ENCODE peak calls at places on chromosomes 7 and 10, in six cellular contexts. S is heart left ventricle, R is uterus, I is hepatocyte, H is A549, U is IMR-90. Y is an unnamed sample.

GRCh38 chr7:71132521-71133231 is 732 bp downstream of the GALNT17 start:
- DNase-seq in I (peak), R (peak), S (no peak), H (no peak), U (no peak), Y (peak)

GRCh38 chr10:120776442-120776841 is 74.7 kb upstream of the WDR11 start:
- DNase-seq in S (no peak), H (no peak), R (no peak), U (no peak), I (no peak), Y (no peak)

GRCh38 chr7:67857698-67858097 is 861.1 kb downstream of the TYW1 start:
- DNase-seq in S (no peak), I (no peak), R (no peak), H (no peak), U (no peak), Y (no peak)

GRCh38 chr10:103645141-103646054 is 151.9 kb downstream of the NEURL1 start:
- DNase-seq in R (peak), S (peak), U (peak), I (peak), H (no peak), Y (peak)

GRCh38 chr7:21912305-21912704 is 33.4 kb downstream of the CDCA7L start:
- DNase-seq in R (no peak), H (no peak), I (no peak), S (no peak), U (peak), Y (no peak)

GRCh38 chr7:120554960-120555571 is 282.1 kb downstream of the KCND2 start:
- DNase-seq in H (peak), I (peak), R (peak), S (no peak), U (peak), Y (no peak)

GRCh38 chr7:20113423-20114027 is 103.7 kb downstream of the MACC1 start:
- DNase-seq in U (no peak), R (no peak), I (no peak), S (no peak), H (no peak), Y (no peak)

GRCh38 chr10:34759161-34759836 is 55.8 kb downstream of the PARD3 start:
- DNase-seq in R (no peak), S (no peak), I (no peak), H (no peak), U (no peak), Y (no peak)

GRCh38 chr7:151175793-151176311 is 8.4 kb upstream of the GBX1 start:
- DNase-seq in H (no peak), R (no peak), S (peak), I (no peak), U (no peak), Y (no peak)

GRCh38 chr10:62690703-62691102 is 113.8 kb upstream of the ADO start:
- DNase-seq in S (no peak), I (no peak), U (no peak), H (peak), R (no peak), Y (no peak)

GRCh38 chr10:119479048-119479394 is 63.5 kb downstream of the RGS10 start:
- DNase-seq in I (no peak), R (no peak), H (no peak), U (no peak), S (no peak), Y (no peak)

GRCh38 chr7:116948934-116949333 is 4.4 kb upstream of the ST7 start:
- DNase-seq in H (no peak), S (no peak), U (no peak), R (no peak), I (no peak), Y (no peak)

GRCh38 chr10:76942556-76943416 is 694.8 kb downstream of the KCNMA1 start:
- DNase-seq in R (no peak), U (peak), S (no peak), I (no peak), H (no peak), Y (no peak)

GRCh38 chr7:66739477-66739876 is 1.1 kb upstream of the RABGEF1 start:
- DNase-seq in U (no peak), R (no peak), I (no peak), H (no peak), S (no peak), Y (no peak)

GRCh38 chr10:118957141-118957825 is 72.2 kb upstream of the NANOS1 start:
- DNase-seq in H (no peak), R (no peak), S (no peak), I (no peak), U (no peak), Y (no peak)

DNA sequence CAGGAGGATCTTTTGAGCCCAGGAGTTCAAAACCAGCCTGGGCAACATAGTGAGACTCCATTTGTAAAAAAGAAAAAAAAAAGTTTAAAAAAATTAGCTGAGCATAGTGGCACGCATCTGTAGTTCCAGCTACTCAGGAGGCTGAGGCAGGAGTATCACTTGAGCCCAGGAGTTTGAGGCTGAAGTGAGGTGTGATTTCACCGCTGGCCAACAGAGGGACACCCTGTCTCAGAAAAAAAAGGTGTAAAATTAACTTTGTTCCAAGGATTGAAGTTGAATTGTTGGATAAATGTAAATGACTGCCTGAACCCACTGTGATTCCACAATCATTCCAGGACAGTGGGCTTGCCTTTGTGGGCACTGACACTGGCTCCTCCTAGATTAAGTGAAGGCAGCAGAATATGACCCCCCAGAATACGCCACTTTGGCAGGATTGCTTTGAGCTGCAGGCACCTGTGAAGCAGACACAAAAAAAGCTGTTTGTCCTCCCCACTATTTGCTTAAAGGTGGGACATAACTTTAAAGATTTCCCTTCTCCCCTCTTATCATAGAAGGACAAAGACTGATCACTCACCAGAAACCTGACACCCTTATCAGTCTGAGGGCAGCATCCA is 57.2 kb upstream of the FOXI2 start:
- DNase-seq in R (no peak), U (no peak), S (no peak), H (no peak), I (no peak), Y (no peak)
- TF ChIP-seq CTCF in R (no peak), U (no peak), S (no peak), H (peak), I (peak), Y (peak)

GRCh38 chr7:103889451-103889850 is 100.0 kb downstream of the RELN start:
- DNase-seq in H (no peak), S (no peak), R (no peak), U (no peak), I (no peak), Y (no peak)

GRCh38 chr7:103887050-103887449 is 102.4 kb downstream of the RELN start:
- DNase-seq in U (no peak), I (no peak), S (no peak), H (no peak), R (no peak), Y (no peak)

GRCh38 chr7:103887853-103888602 is 101.4 kb downstream of the RELN start:
- DNase-seq in S (no peak), R (no peak), I (no peak), U (peak), H (no peak), Y (no peak)

GRCh38 chr7:103888603-103889153 is 100.8 kb downstream of the RELN start:
- DNase-seq in S (no peak), H (no peak), R (no peak), U (peak), I (no peak), Y (no peak)
- H3K27ac ChIP-seq in S (no peak), H (no peak), R (no peak), U (no peak), I (no peak), Y (no peak)

DNA sequence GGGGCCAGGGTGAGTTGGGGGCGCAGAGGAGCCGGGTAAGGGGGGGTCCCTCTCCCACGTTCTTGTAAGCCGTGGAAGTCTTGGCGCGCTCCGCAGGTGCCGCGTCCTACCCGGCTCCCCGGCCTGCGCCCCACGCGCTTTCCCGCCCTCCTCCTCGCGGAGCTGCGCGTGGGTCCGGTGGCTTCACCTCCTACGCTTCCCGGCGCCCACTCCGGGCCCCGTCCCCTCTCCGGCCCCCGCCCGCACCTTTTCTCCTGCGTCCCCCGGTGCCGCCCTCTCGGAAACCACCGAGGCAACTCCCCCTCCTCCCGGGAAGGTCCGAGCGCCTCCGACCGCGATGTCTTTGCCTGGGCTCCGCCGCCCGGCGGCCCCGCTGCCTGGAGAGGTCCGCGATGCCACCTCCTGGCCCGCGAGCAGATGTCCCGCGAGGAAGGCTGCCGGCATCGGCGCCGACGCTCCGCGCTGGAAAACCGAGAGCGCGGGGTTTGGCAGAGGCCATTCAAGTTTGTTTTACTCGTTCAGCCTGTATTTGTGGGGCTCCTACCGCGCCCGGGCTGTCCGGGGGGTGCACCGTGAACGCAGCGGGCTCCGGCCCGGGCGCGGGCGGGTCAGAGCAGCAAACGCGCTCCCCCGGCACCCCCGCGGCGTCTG is 2.4 kb upstream of the NKX6-2 start:
- DNase-seq in S (no peak), U (peak), R (no peak), H (peak), I (no peak), Y (peak)
- TF ChIP-seq CTCF in S (no peak), U (peak), R (no peak), H (peak), I (peak), Y (peak)

GRCh38 chr10:30535677-30536076 is 93.9 kb downstream of the LYZL2 start:
- DNase-seq in S (no peak), I (no peak), R (no peak), H (no peak), U (no peak), Y (no peak)

GRCh38 chr10:30534465-30535144 is 94.9 kb downstream of the LYZL2 start:
- DNase-seq in S (no peak), H (peak), R (peak), I (peak), U (peak), Y (peak)

GRCh38 chr10:30538086-30538485 is 91.5 kb downstream of the LYZL2 start:
- DNase-seq in I (no peak), S (no peak), H (peak), U (peak), R (no peak), Y (no peak)

GRCh38 chr10:30537586-30537985 is 92.0 kb downstream of the LYZL2 start:
- DNase-seq in H (no peak), U (no peak), R (no peak), S (no peak), I (no peak), Y (no peak)

GRCh38 chr10:30536578-30536977 is 93.0 kb downstream of the LYZL2 start:
- DNase-seq in H (peak), R (no peak), U (no peak), I (no peak), S (no peak), Y (no peak)
- H3K27ac ChIP-seq in H (peak), R (no peak), U (no peak), I (no peak), S (no peak), Y (no peak)

DNA sequence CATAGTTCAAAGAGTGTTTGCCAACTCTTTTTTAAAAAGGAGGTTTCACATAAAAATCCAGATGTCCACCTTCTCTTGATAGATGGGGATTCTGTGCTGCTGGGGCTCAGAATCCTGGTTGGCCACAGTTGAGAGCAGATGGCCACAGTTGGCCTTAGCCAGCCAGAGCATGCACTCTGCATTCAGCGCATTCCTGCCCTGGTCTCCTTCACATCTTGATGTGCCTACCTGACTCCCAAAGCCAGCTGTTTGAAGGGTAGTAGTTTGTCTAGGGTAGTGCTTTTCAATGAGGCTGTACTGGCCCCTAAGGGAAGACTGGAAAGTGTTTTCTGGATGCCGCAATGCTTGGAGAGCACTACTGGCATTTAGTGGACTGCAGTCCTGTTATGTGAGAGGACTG is 208.1 kb upstream of the HDAC9 start:
- DNase-seq in U (no peak), S (no peak), I (no peak), H (no peak), R (no peak), Y (no peak)
- TF ChIP-seq CTCF in U (no peak), S (no peak), I (no peak), H (no peak), R (no peak), Y (no peak)

GRCh38 chr7:97272237-97272975 is 154.9 kb downstream of the SDHAF3 start:
- DNase-seq in R (no peak), U (no peak), H (no peak), I (no peak), S (no peak), Y (no peak)
- H3K27ac ChIP-seq in R (no peak), U (no peak), H (no peak), I (no peak), S (no peak), Y (no peak)

GRCh38 chr10:17235136-17235535 is 7.1 kb downstream of the VIM start:
- DNase-seq in S (no peak), H (peak), U (no peak), I (no peak), R (no peak), Y (no peak)
- TF ChIP-seq CTCF in S (no peak), H (no peak), U (peak), I (no peak), R (no peak), Y (no peak)

GRCh38 chr10:28332699-28333098 is 29.8 kb upstream of the MPP7 start:
- DNase-seq in I (no peak), U (no peak), H (no peak), S (no peak), R (no peak), Y (no peak)
- H3K27ac ChIP-seq in I (no peak), U (no peak), H (no peak), S (no peak), R (no peak), Y (no peak)

DNA sequence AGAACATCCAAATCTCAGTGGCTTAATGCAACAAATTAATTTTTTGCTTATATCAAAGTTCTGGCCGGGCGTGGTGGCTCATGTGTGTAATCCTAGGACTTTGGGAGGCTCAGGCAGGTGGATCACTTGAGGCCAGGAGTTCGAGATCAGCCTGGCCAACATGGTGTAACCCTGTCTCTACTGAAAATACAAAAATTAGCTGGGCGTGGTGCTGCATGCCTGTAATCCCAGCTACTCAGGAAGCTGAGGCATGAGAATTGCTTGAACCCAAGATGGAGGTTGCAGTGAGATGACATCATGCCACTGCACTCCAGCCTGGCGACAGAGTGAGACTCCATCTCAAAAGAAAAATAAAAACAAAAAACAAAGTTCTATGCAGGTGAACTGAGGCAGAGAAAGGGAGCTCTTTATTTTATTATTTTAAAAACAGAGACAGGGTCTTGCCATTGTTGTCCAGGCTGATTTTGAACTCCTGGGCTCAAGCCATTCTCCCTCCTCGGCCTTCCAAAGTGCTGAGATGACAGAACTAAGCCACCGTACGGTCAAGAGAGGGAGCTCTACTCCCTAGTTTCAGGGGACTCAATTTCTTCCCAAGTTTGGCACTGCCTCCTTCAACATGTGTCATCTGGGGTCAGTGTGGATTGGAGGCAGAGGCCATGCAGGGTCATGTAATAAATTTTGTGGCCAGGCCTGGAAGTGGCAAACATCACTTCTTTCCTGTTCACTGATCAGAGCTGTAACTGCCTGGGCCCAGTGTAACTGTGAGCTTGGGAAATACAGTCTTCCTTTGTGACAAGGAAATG is 2.4 kb downstream of the ADCK2 start:
- DNase-seq in H (peak), I (peak), S (no peak), R (no peak), U (peak), Y (peak)
- TF ChIP-seq CTCF in H (peak), I (peak), S (peak), R (peak), U (peak), Y (peak)